ENCODE peak calls at places on chromosomes 6 and 20, in seven cellular contexts. X is astrocyte of the spinal cord, H is dermis microvascular lymphatic vessel endothelial cell, V is cerebellar cortex, Z is cardiac septum, D is posterior cingulate gyrus, R is neural crest cell. J is an unnamed sample.

GRCh38 chr6:72149715-72150114 is 263.4 kb downstream of the RIMS1 start:
- DNase-seq in R (no peak), X (peak), H (no peak), Z (no peak), V (no peak), D (no peak), J (no peak)

GRCh38 chr6:148395583-148396101 is 53.0 kb downstream of the SASH1 start:
- DNase-seq in D (no peak), Z (no peak), V (peak), R (no peak), X (no peak), H (no peak), J (no peak)

GRCh38 chr6:130377911-130378310 is 12.1 kb downstream of the TMEM200A start:
- DNase-seq in D (no peak), V (no peak), R (no peak), X (no peak), Z (no peak), H (no peak), J (no peak)

GRCh38 chr6:2818593-2818992 is 23.1 kb downstream of the SERPINB1 start:
- DNase-seq in D (no peak), H (peak), Z (no peak), R (no peak), V (no peak), X (peak), J (no peak)

GRCh38 chr6:116200619-116201249 is 53.1 kb downstream of the TSPYL4 start:
- DNase-seq in X (peak), V (no peak), D (no peak), R (no peak), Z (no peak), H (no peak), J (no peak)

GRCh38 chr6:163804991-163805390 is 390.5 kb downstream of the QKI start:
- DNase-seq in X (no peak), Z (no peak), D (no peak), H (no peak), V (no peak), R (no peak), J (no peak)

GRCh38 chr6:3438190-3439167 is 18.4 kb downstream of the SLC22A23 start:
- DNase-seq in R (no peak), D (no peak), X (peak), V (no peak), Z (no peak), H (peak), J (peak)

GRCh38 chr6:165725201-165725600 is 62.2 kb upstream of the PDE10A start:
- DNase-seq in R (no peak), V (no peak), Z (no peak), X (no peak), D (no peak), H (no peak), J (no peak)

GRCh38 chr20:37452236-37452635 is 68.8 kb upstream of the NNAT start:
- DNase-seq in D (no peak), Z (peak), H (no peak), V (peak), X (no peak), R (no peak), J (no peak)

GRCh38 chr20:4153251-4153650 is 137.9 kb upstream of the RNF24 start:
- DNase-seq in H (no peak), Z (peak), V (no peak), X (no peak), R (no peak), D (no peak), J (no peak)

GRCh38 chr6:158467923-158468322 is 92.0 kb upstream of the TMEM181 start:
- DNase-seq in H (no peak), Z (no peak), R (no peak), D (no peak), V (no peak), X (no peak), J (no peak)

GRCh38 chr6:19839788-19840187 is 2.6 kb downstream of the ID4 start:
- DNase-seq in X (no peak), R (no peak), V (no peak), H (no peak), Z (no peak), D (no peak), J (no peak)

GRCh38 chr6:35124356-35124755 is 16.8 kb downstream of the TCP11 start:
- DNase-seq in H (no peak), R (no peak), D (no peak), X (no peak), V (no peak), Z (no peak), J (no peak)

GRCh38 chr6:4299476-4299875 is 164.1 kb upstream of the ECI2 start:
- DNase-seq in R (no peak), Z (no peak), D (no peak), X (no peak), H (no peak), V (no peak), J (no peak)

GRCh38 chr6:7087491-7087979 is 20.2 kb upstream of the RREB1 start:
- DNase-seq in R (no peak), D (no peak), H (no peak), V (no peak), X (no peak), Z (no peak), J (no peak)

J was measured in NCI-H460.